ENCODE peak calls at places on chromosomes 5 and 9, in eight cellular contexts. T is spleen, X is breast epithelium, Z is gastrocnemius medialis, B is HCT116, E is IMR-90, F is prostate gland, O is transverse colon. R is an unnamed sample.
A peak's percentile ranks its signal among the peaks of the same experiment; 100 is the strongest.

GRCh38 chr5:79774171-79774854 is 84.7 kb downstream of the CMYA5 start:
- DNase-seq in X (no peak), T (no peak), F (no peak), Z (no peak), O (no peak), E (peak; percentile 4), B (peak; percentile 41), R (no peak)

GRCh38 chr5:170861855-170862766 is at the start of gene RANBP17:
- DNase-seq in E (peak; percentile 67), T (peak; percentile 78), B (peak; percentile 53), Z (no peak), F (peak; percentile 6), O (peak; percentile 55), X (no peak), R (peak; percentile 63)

GRCh38 chr9:86977205-86977835 is 30.0 kb upstream of the GAS1 start:
- DNase-seq in F (no peak), B (no peak), X (no peak), O (no peak), Z (no peak), T (no peak), E (peak; percentile 75), R (no peak)

GRCh38 chr9:83472221-83472665 is 66.0 kb downstream of the FRMD3 start:
- DNase-seq in F (no peak), B (no peak), Z (no peak), O (peak; percentile 44), E (peak; percentile 1), X (no peak), T (no peak), R (no peak)

GRCh38 chr5:76252437-76252836 is 150.6 kb upstream of the IQGAP2 start:
- DNase-seq in O (no peak), X (no peak), E (no peak), B (no peak), Z (no peak), T (no peak), F (no peak), R (no peak)

GRCh38 chr5:74673011-74673790 is 11.8 kb upstream of the HEXB start:
- DNase-seq in Z (no peak), E (peak; percentile 67), F (no peak), O (no peak), X (no peak), T (no peak), B (peak; percentile 24), R (no peak)

GRCh38 chr9:26746357-26747072 is 146.1 kb downstream of the CAAP1 start:
- DNase-seq in Z (no peak), T (no peak), O (no peak), E (peak; percentile 13), B (peak; percentile 41), X (no peak), F (no peak), R (no peak)

GRCh38 chr5:132211787-132212186 is 15.9 kb downstream of the P4HA2 start:
- DNase-seq in F (no peak), B (no peak), X (no peak), E (no peak), Z (no peak), T (no peak), O (no peak), R (no peak)

GRCh38 chr9:81814794-81815464 is 113.3 kb upstream of the SPATA31D4 start:
- DNase-seq in E (no peak), B (no peak), X (no peak), F (no peak), T (no peak), Z (no peak), O (no peak), R (no peak)

GRCh38 chr5:2756211-2756746 is 4.8 kb upstream of the IRX2 start:
- DNase-seq in F (no peak), E (peak; percentile 9), Z (no peak), T (no peak), O (no peak), X (peak; percentile 67), B (no peak), R (no peak)

GRCh38 chr5:140835622-140836510 is 1.8 kb downstream of the PCDHA7 start:
- DNase-seq in T (no peak), Z (no peak), E (no peak), B (no peak), O (no peak), X (no peak), F (no peak), R (no peak)

GRCh38 chr5:3392306-3392939 is 203.2 kb upstream of the IRX1 start:
- DNase-seq in Z (no peak), B (no peak), T (no peak), F (no peak), E (no peak), O (no peak), X (no peak), R (no peak)

DNA sequence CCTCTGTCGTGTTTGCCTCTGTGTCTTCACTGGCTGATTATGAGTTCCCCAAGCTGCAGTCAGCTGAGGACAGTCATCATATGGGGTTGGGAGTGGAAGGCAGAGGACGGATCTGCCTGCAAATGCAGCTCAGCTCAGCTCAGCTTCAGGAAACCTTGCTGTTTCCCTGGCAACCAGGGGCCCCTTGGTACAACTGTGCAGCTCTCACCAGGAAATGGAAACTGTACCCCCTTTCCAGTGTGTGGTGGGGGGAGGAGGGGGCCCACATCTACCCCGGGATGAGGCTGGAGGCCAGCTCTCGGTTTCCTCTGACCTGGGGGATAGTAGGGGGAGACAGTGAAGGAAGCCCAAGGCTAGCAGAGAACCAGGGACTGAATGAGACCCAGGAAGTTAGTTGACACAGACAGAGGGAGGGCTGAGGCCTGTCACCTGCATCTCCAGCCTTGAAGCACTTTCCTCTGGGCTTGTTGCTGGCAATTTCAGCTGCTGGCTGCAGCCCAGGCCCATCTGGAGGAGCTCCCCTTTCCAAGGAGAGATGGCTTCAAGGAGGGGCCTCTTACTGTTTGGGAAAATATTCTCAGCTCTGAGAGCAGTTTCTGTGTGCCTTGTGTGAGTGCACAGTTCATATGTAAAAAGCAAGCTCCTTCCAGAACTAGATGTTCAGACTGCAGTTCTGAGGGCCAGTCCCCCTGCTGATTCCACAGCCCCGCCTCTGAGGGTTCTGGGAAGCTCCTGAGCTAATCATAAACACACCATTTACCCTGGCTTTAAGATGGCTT is 6.9 kb downstream of the ANXA6 start:
- DNase-seq in O (peak; percentile 61), T (peak; percentile 89), Z (no peak), F (no peak), X (no peak), E (peak; percentile 47), B (no peak), R (peak; percentile 89)
- H3K27ac ChIP-seq in O (peak overlapping the region; percentile 89), T (peak overlapping the region; percentile 96), Z (peak overlapping the region; percentile 68), F (peak overlapping the region; percentile 64), X (peak overlapping the region; percentile 72), E (peak overlapping the region; percentile 34), B (no peak overlapping the region), R (peak overlapping the region; percentile 91)

GRCh38 chr9:96418074-96418919 is at the start of gene ZNF367:
- DNase-seq in X (peak; percentile 97), T (peak; percentile 98), F (peak; percentile 97), E (peak; percentile 95), O (peak; percentile 98), B (peak; percentile 90), Z (peak; percentile 98), R (peak; percentile 99)
- TF ChIP-seq POLR2A in X (no peak), T (no peak), F (peak; percentile 34), E (no peak), O (peak; percentile 5), B (no peak), Z (peak; percentile 8), R (no peak)

GRCh38 chr5:81121836-81122235 is 111.3 kb upstream of the CKMT2 start:
- DNase-seq in X (no peak), O (no peak), T (no peak), Z (no peak), E (peak; percentile 32), F (no peak), B (no peak), R (no peak)

GRCh38 chr5:81117566-81117965 is 115.6 kb upstream of the CKMT2 start:
- DNase-seq in O (no peak), X (no peak), Z (no peak), B (no peak), T (no peak), E (no peak), F (no peak), R (no peak)

GRCh38 chr5:81121273-81121672 is 111.8 kb upstream of the CKMT2 start:
- DNase-seq in Z (no peak), E (no peak), O (no peak), F (no peak), T (no peak), X (no peak), B (no peak), R (no peak)

GRCh38 chr5:81125959-81126358 is 107.2 kb upstream of the CKMT2 start:
- DNase-seq in X (no peak), Z (peak; percentile 19), O (no peak), E (peak; percentile 44), B (no peak), T (no peak), F (peak; percentile 8), R (peak; percentile 87)

GRCh38 chr5:81122271-81122670 is 110.9 kb upstream of the CKMT2 start:
- DNase-seq in F (no peak), O (no peak), T (no peak), E (no peak), Z (no peak), X (no peak), B (no peak), R (no peak)
- H3K27ac ChIP-seq in F (no peak overlapping the region), O (no peak overlapping the region), T (no peak overlapping the region), E (no peak overlapping the region), Z (no peak overlapping the region), X (no peak overlapping the region), B (no peak overlapping the region), R (no peak overlapping the region)

GRCh38 chr5:68215888-68216736 is 556 bp downstream of the PIK3R1 start:
- DNase-seq in Z (peak; percentile 46), X (no peak), B (no peak), O (peak; percentile 71), T (peak; percentile 95), F (peak; percentile 32), E (peak; percentile 48), R (peak; percentile 76)
- TF ChIP-seq POLR2A in Z (no peak), X (no peak), B (no peak), O (no peak), T (peak; percentile 57), F (no peak), E (no peak), R (no peak)

GRCh38 chr9:128788445-128788844 is 1.4 kb downstream of the TBC1D13 start:
- DNase-seq in O (no peak), Z (no peak), X (no peak), F (no peak), T (no peak), B (no peak), E (no peak), R (no peak)
- H3K27ac ChIP-seq in O (peak overlapping the region; percentile 87), Z (peak overlapping the region; percentile 96), X (no peak overlapping the region), F (no peak overlapping the region), T (peak overlapping the region; percentile 92), B (no peak overlapping the region), E (no peak overlapping the region), R (no peak overlapping the region)

DNA sequence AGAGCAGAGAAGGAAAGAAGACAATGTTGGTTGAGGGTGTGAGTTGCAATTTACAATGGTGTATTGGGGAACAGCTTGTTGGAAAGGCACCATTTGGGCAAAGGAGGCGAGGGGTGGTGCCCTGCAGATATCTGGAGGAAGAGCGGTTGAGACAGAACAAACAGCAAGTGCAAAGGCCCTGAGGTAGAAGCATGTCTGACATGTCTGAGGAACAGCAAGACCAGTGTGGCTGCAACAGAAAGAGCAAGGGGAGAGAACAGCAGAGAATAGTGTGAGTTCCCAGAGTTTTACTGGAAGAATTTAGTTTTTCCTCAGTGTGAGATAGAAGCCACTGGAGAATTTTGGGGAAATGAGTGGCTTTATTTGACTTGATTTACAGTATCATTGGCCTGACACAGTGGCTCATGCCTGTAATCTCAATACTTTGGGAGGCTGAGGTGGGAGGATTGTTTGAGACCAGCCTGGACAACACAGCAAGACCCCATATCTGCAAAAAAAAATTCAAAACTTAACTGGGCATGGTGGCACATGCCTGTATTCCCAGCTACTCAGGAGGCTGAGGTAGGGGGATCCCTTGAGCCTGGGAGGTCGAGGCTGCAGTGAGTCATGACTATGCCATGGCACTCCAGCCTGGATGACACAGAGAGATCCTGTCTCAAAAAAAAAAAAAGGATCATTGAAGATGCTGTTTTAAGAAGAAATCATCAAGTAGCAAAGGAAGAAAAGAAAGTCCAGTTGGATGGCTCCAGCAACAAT is 13.6 kb downstream of the CMBL start:
- DNase-seq in X (no peak), O (no peak), E (peak; percentile 25), T (peak; percentile 25), F (no peak), B (no peak), Z (no peak), R (no peak)
- TF ChIP-seq POLR2A in X (no peak), O (no peak), E (no peak), T (no peak), F (no peak), B (no peak), Z (no peak), R (no peak)